ENCODE peak calls at places on chromosome 15, in ten cellular contexts. B is transverse colon, X is ovary, F is GM12878, E is stomach, J is tibial nerve, K is HepG2, G is sigmoid colon, Q is SK-N-SH, L is esophagus muscularis mucosa. T is an unnamed sample.

GRCh38 chr15:35665855-35666536 is 120.0 kb upstream of the DPH6 start:
- DNase-seq in F (no peak), G (no peak), Q (no peak), L (no peak), K (no peak), J (peak; percentile 48), B (no peak), X (peak; percentile 43), E (no peak), T (no peak)

GRCh38 chr15:27589260-27589659 is 509.9 kb downstream of the OCA2 start:
- DNase-seq in K (no peak), B (no peak), Q (no peak), E (no peak), F (no peak), X (no peak), J (no peak), L (peak; percentile 77), G (no peak), T (no peak)

GRCh38 chr15:89121414-89121813 is 33.2 kb downstream of the ABHD2 start:
- DNase-seq in G (no peak), L (no peak), B (peak; percentile 72), F (no peak), Q (no peak), X (no peak), K (peak; percentile 78), E (peak; percentile 56), J (no peak), T (peak; percentile 68)

GRCh38 chr15:66876423-66876730 is 174.3 kb downstream of the SMAD6 start:
- DNase-seq in K (no peak), Q (no peak), G (no peak), X (no peak), B (no peak), E (no peak), J (no peak), L (no peak), F (no peak), T (no peak)

GRCh38 chr15:73052679-73053397 is 575 bp downstream of the NEO1 start:
- DNase-seq in X (peak; percentile 38), G (peak; percentile 72), L (no peak), E (peak; percentile 29), K (peak; percentile 37), Q (peak; percentile 65), B (peak; percentile 62), J (peak; percentile 36), F (no peak), T (peak; percentile 41)

GRCh38 chr15:56243774-56244236 is at the start of gene RFX7:
- DNase-seq in J (peak; percentile 44), B (peak; percentile 82), G (peak; percentile 84), Q (peak; percentile 93), E (peak; percentile 83), L (no peak), K (peak; percentile 53), X (peak; percentile 71), F (no peak), T (peak; percentile 96)

GRCh38 chr15:85689729-85690128 is 105.0 kb downstream of the KLHL25 start:
- DNase-seq in B (peak; percentile 56), Q (no peak), K (no peak), J (peak; percentile 52), E (peak; percentile 54), L (no peak), G (no peak), X (peak; percentile 29), F (peak; percentile 84), T (peak; percentile 44)

GRCh38 chr15:37824717-37825382 is 109.6 kb upstream of the TMCO5A start:
- DNase-seq in Q (no peak), F (no peak), B (no peak), J (no peak), G (no peak), L (no peak), X (no peak), K (peak; percentile 2), E (no peak), T (no peak)

GRCh38 chr15:62909257-62909656 is 133.3 kb upstream of the TPM1 start:
- DNase-seq in L (no peak), Q (no peak), F (no peak), B (no peak), X (no peak), G (no peak), K (no peak), J (no peak), E (no peak), T (no peak)

GRCh38 chr15:83155937-83156336 is 48.5 kb downstream of the TM6SF1 start:
- DNase-seq in G (no peak), L (no peak), J (no peak), X (no peak), E (no peak), K (no peak), Q (no peak), F (no peak), B (no peak), T (no peak)

GRCh38 chr15:49075876-49076275 is 29.6 kb upstream of the SECISBP2L start:
- DNase-seq in Q (no peak), X (no peak), E (no peak), G (no peak), J (no peak), K (no peak), B (no peak), F (no peak), L (no peak), T (no peak)

GRCh38 chr15:60720493-60721231 is 241.7 kb upstream of the ICE2 start:
- DNase-seq in E (no peak), F (peak; percentile 67), G (no peak), B (no peak), Q (no peak), K (no peak), J (no peak), L (no peak), X (no peak), T (no peak)

GRCh38 chr15:71526061-71526460 is 284.3 kb upstream of the NR2E3 start:
- DNase-seq in B (no peak), L (no peak), J (no peak), F (no peak), X (no peak), E (no peak), Q (no peak), K (no peak), G (no peak), T (no peak)

GRCh38 chr15:49215768-49216739 is 46.0 kb downstream of the GALK2 start:
- DNase-seq in K (no peak), G (no peak), E (peak; percentile 43), X (no peak), Q (no peak), L (no peak), J (no peak), F (peak; percentile 38), B (peak; percentile 11), T (peak; percentile 88)

GRCh38 chr15:39951561-39951960 is 17.6 kb downstream of the EIF2AK4 start:
- DNase-seq in B (no peak), J (no peak), E (no peak), K (no peak), L (no peak), Q (no peak), F (no peak), X (no peak), G (no peak), T (no peak)
- H3K36me3 ChIP-seq in B (no peaks in the 10 kb centered on the region), J (peaks cover 2% of the 10 kb centered on the region), E (peaks cover 24% of the 10 kb centered on the region), K (peaks cover 11% of the 10 kb centered on the region), L (peaks cover 64% of the 10 kb centered on the region), Q (peaks cover 93% of the 10 kb centered on the region), F (peaks cover 15% of the 10 kb centered on the region), X (no peaks in the 10 kb centered on the region), G (peaks cover 94% of the 10 kb centered on the region), T (peaks cover 31% of the 10 kb centered on the region)

GRCh38 chr15:40459391-40460015 is 11.3 kb upstream of the CHST14 start:
- DNase-seq in X (no peak), K (no peak), F (no peak), B (no peak), Q (no peak), E (no peak), G (no peak), J (no peak), L (no peak), T (no peak)
- TF ChIP-seq EP300 in X (no peak), K (no peak), F (no peak), B (no peak), Q (no peak), E (no peak), G (no peak), J (no peak), L (no peak), T (no peak)

GRCh38 chr15:39920510-39921273 is 626 bp upstream of the GPR176 start:
- DNase-seq in E (peak; percentile 74), J (peak; percentile 61), Q (peak; percentile 95), G (peak; percentile 81), B (peak; percentile 80), F (peak; percentile 38), K (peak; percentile 11), L (no peak), X (peak; percentile 79), T (peak; percentile 76)

GRCh38 chr15:39918688-39919385 is 1.2 kb downstream of the GPR176 start:
- DNase-seq in E (no peak), J (no peak), Q (no peak), L (no peak), G (no peak), K (no peak), F (no peak), X (no peak), B (no peak), T (no peak)

GRCh38 chr15:39919396-39919739 is 698 bp downstream of the GPR176 start:
- DNase-seq in G (no peak), K (no peak), F (no peak), J (no peak), E (no peak), Q (no peak), X (no peak), L (no peak), B (no peak), T (no peak)

GRCh38 chr15:39921274-39921638 is 1.2 kb upstream of the GPR176 start:
- DNase-seq in G (no peak), L (no peak), J (no peak), F (no peak), K (no peak), X (no peak), Q (no peak), B (no peak), E (no peak), T (no peak)

DNA sequence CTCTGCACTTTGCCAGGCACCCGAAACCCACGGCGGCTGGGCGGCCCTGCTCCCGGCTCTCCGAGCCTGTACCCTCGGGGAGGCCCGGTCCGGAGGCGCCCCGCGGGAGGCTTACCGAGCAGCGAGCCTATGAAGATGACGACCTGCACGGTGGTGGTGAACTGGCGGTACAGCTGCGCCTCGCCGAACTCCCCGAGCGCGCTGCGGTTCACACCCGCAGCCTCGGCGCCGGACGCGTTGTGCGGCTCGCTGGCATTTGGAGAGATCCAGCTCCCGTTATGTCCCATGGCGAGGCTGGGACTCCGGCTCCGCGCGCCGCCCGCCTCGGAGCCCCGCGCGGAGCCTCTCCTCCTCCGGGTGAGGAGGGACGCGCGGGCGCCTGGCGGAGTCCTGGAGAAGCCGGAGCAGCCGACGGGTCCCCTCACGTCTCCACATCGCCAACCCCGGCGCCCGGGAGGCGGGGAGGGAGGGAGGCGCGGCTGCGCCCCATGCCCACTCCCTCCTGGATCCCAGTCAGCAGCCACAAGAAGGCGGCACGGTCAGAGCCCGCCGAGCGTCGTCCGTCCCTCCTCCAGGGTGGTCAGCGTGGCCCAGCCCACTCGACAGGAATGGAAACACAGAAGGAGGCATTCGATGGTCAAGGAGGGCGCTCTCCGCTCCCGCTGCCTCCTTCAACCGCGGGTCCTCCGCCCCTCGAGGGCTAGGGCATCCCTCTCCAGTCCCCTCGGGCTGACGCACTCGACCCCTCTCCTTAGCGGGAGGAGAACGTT is at the start of gene GPR176:
- DNase-seq in G (peak; percentile 69), B (peak; percentile 22), F (no peak), L (no peak), J (peak; percentile 25), K (no peak), E (no peak), Q (peak; percentile 87), X (peak; percentile 16), T (peak; percentile 24)
- H3K36me3 ChIP-seq in G (no peaks in the 10 kb centered on the region), B (no peaks in the 10 kb centered on the region), F (no peaks in the 10 kb centered on the region), L (no peaks in the 10 kb centered on the region), J (no peaks in the 10 kb centered on the region), K (no peaks in the 10 kb centered on the region), E (no peaks in the 10 kb centered on the region), Q (peaks cover 19% of the 10 kb centered on the region), X (no peaks in the 10 kb centered on the region), T (no peaks in the 10 kb centered on the region)

GRCh38 chr15:69703495-69704187 is 251.0 kb downstream of the RPLP1 start:
- DNase-seq in L (no peak), J (no peak), Q (no peak), G (peak; percentile 73), B (no peak), X (no peak), F (no peak), K (no peak), E (no peak), T (no peak)
- TF ChIP-seq EP300 in L (no peak), J (no peak), Q (no peak), G (no peak), B (no peak), X (no peak), F (no peak), K (no peak), E (no peak), T (no peak)